ENCODE peak calls at places on chromosome 3, in four cellular contexts. D is COR-L47, O is HCEC 1CT, F is foreskin fibroblast. M is an unnamed sample.

GRCh38 chr3:43316783-43317460 is 30.6 kb downstream of the SNRK start:
- DNase-seq in F (no peak), D (no peak), O (no peak), M (no peak)

GRCh38 chr3:28290863-28291300 is 49.5 kb downstream of the CMC1 start:
- DNase-seq in F (no peak), O (no peak), D (no peak), M (no peak)

GRCh38 chr3:21747376-21747775 is 3.6 kb downstream of the ZNF385D start:
- DNase-seq in O (no peak), F (peak), D (no peak), M (no peak)

GRCh38 chr3:172317984-172318383 is 130.3 kb downstream of the GHSR start:
- DNase-seq in O (peak), F (peak), D (no peak), M (peak)

GRCh38 chr3:81910244-81910852 is 148.9 kb upstream of the GBE1 start:
- DNase-seq in D (no peak), O (peak), F (peak), M (peak)

GRCh38 chr3:45915518-45916231 is 27.6 kb upstream of the CXCR6 start:
- DNase-seq in F (peak), D (no peak), O (peak), M (peak)

GRCh38 chr3:141878812-141879211 is 2.4 kb downstream of the ATP1B3 start:
- DNase-seq in O (peak), D (peak), F (peak), M (no peak)

GRCh38 chr3:30793755-30794154 is 100.7 kb downstream of the GADL1 start:
- DNase-seq in O (no peak), D (no peak), F (no peak), M (no peak)

GRCh38 chr3:153247331-153248311 is 85.6 kb downstream of the RAP2B start:
- DNase-seq in D (no peak), F (no peak), O (no peak), M (no peak)

GRCh38 chr3:173109143-173109542 is 31.9 kb downstream of the SPATA16 start:
- DNase-seq in F (no peak), O (no peak), D (no peak), M (no peak)

GRCh38 chr3:151579571-151580270 is 118.9 kb upstream of the IGSF10 start:
- DNase-seq in O (no peak), F (peak), D (no peak), M (peak)

GRCh38 chr3:55923626-55924025 is 436.5 kb upstream of the WNT5A start:
- DNase-seq in D (no peak), F (no peak), O (no peak), M (no peak)

GRCh38 chr3:127077506-127078064 is 94.7 kb downstream of the PLXNA1 start:
- DNase-seq in D (no peak), F (no peak), O (no peak), M (no peak)

GRCh38 chr3:48119495-48120193 is 68.6 kb downstream of the CDC25A start:
- DNase-seq in F (peak), O (peak), D (no peak), M (peak)

GRCh38 chr3:3800685-3801509 is 1.7 kb downstream of the LRRN1 start:
- DNase-seq in O (no peak), F (no peak), D (no peak), M (no peak)

GRCh38 chr3:19967812-19968211 is 20.9 kb downstream of the RAB5A start:
- DNase-seq in O (no peak), D (no peak), F (no peak), M (no peak)

GRCh38 chr3:125403789-125404188 is 28.7 kb upstream of the ZNF148 start:
- DNase-seq in F (no peak), O (no peak), D (no peak), M (peak)

GRCh38 chr3:193240436-193240849 is 579 bp upstream of the PLAAT1 start:
- DNase-seq in O (no peak), F (no peak), D (peak), M (no peak)

GRCh38 chr3:172946061-172946460 is 195.0 kb downstream of the SPATA16 start:
- DNase-seq in O (no peak), D (no peak), F (no peak), M (no peak)

GRCh38 chr3:177126015-177126773 is 71.1 kb downstream of the TBL1XR1 start:
- DNase-seq in O (peak), D (no peak), F (peak), M (peak)

GRCh38 chr3:36332139-36332538 is 48.2 kb upstream of the STAC start:
- DNase-seq in D (no peak), O (no peak), F (no peak), M (no peak)

GRCh38 chr3:143265501-143266070 is 146.0 kb downstream of the CHST2 start:
- DNase-seq in O (no peak), F (no peak), D (no peak), M (no peak)

GRCh38 chr3:188786424-188786823 is 385.3 kb upstream of the TPRG1 start:
- DNase-seq in F (no peak), D (no peak), O (no peak), M (no peak)

GRCh38 chr3:19885468-19885867 is 48.5 kb downstream of the EFHB start:
- DNase-seq in O (peak), F (no peak), D (peak), M (peak)

GRCh38 chr3:190225186-190225692 is 97.0 kb downstream of the CLDN1 start:
- DNase-seq in O (peak), F (no peak), D (peak), M (peak)

GRCh38 chr3:186609247-186609868 is 3.5 kb upstream of the AHSG start:
- DNase-seq in D (no peak), O (peak), F (no peak), M (peak)

GRCh38 chr3:187919018-187919417 is 173.8 kb upstream of the BCL6 start:
- DNase-seq in D (no peak), O (no peak), F (no peak), M (no peak)

GRCh38 chr3:177529716-177530335 is 332.5 kb upstream of the TBL1XR1 start:
- DNase-seq in F (no peak), D (no peak), O (no peak), M (no peak)

GRCh38 chr3:152174876-152175575 is 93.7 kb upstream of the MBNL1 start:
- DNase-seq in D (no peak), F (peak), O (peak), M (no peak)

GRCh38 chr3:104359546-104359945 is 1007.2 kb upstream of the ALCAM start:
- DNase-seq in D (no peak), O (peak), F (peak), M (peak)

GRCh38 chr3:148604270-148605085 is 93.2 kb upstream of the AGTR1 start:
- DNase-seq in O (peak), D (no peak), F (peak), M (peak)

GRCh38 chr3:194481525-194482195 is 5.1 kb downstream of the ATP13A3 start:
- DNase-seq in F (no peak), D (no peak), O (no peak), M (no peak)

M was measured in AG08395.